ENCODE peak calls at places on chromosomes 12 and 14, in ten cellular contexts. One of them, this sample, is unnamed.

GRCh38 chr14:92635031-92635430 is 113.4 kb downstream of the LGMN start:
- DNase-seq in stomach: no peak
- DNase-seq in sigmoid colon: no peak
- DNase-seq in thyroid gland: no peak
- DNase-seq in suprapubic skin: no peak
- DNase-seq in ovary: no peak
- DNase-seq in breast epithelium: no peak
- DNase-seq in testis: no peak
- DNase-seq in A549: no peak
- DNase-seq in heart left ventricle: no peak
- DNase-seq in this sample: no peak

GRCh38 chr14:99850705-99851104 is 57.5 kb downstream of the EML1 start:
- DNase-seq in thyroid gland: no peak
- DNase-seq in ovary: no peak
- DNase-seq in suprapubic skin: no peak
- DNase-seq in breast epithelium: no peak
- DNase-seq in testis: no peak
- DNase-seq in sigmoid colon: peak
- DNase-seq in stomach: no peak
- DNase-seq in heart left ventricle: no peak
- DNase-seq in A549: no peak
- DNase-seq in this sample: no peak

GRCh38 chr14:63993992-63994391 is 141.2 kb downstream of the SYNE2 start:
- DNase-seq in sigmoid colon: no peak
- DNase-seq in A549: peak
- DNase-seq in breast epithelium: no peak
- DNase-seq in ovary: no peak
- DNase-seq in thyroid gland: no peak
- DNase-seq in testis: no peak
- DNase-seq in heart left ventricle: no peak
- DNase-seq in stomach: no peak
- DNase-seq in suprapubic skin: no peak
- DNase-seq in this sample: no peak

GRCh38 chr14:66009104-66009503 is 477.1 kb upstream of the CCDC196 start:
- DNase-seq in breast epithelium: no peak
- DNase-seq in ovary: no peak
- DNase-seq in A549: peak
- DNase-seq in heart left ventricle: no peak
- DNase-seq in stomach: no peak
- DNase-seq in suprapubic skin: no peak
- DNase-seq in sigmoid colon: no peak
- DNase-seq in testis: no peak
- DNase-seq in thyroid gland: no peak
- DNase-seq in this sample: no peak

GRCh38 chr12:15038137-15038536 is 65.3 kb downstream of the PDE6H start:
- DNase-seq in testis: no peak
- DNase-seq in A549: no peak
- DNase-seq in suprapubic skin: no peak
- DNase-seq in stomach: no peak
- DNase-seq in sigmoid colon: no peak
- DNase-seq in breast epithelium: no peak
- DNase-seq in heart left ventricle: no peak
- DNase-seq in thyroid gland: no peak
- DNase-seq in ovary: no peak
- DNase-seq in this sample: no peak

GRCh38 chr14:94227029-94227428 is 52.9 kb downstream of the PPP4R4 start:
- DNase-seq in ovary: no peak
- DNase-seq in testis: no peak
- DNase-seq in thyroid gland: no peak
- DNase-seq in heart left ventricle: no peak
- DNase-seq in breast epithelium: no peak
- DNase-seq in A549: no peak
- DNase-seq in suprapubic skin: no peak
- DNase-seq in sigmoid colon: no peak
- DNase-seq in stomach: no peak
- DNase-seq in this sample: no peak

GRCh38 chr12:83856803-83857202 is 1055.8 kb downstream of the SLC6A15 start:
- DNase-seq in thyroid gland: no peak
- DNase-seq in A549: no peak
- DNase-seq in heart left ventricle: no peak
- DNase-seq in suprapubic skin: no peak
- DNase-seq in stomach: no peak
- DNase-seq in breast epithelium: no peak
- DNase-seq in sigmoid colon: no peak
- DNase-seq in testis: no peak
- DNase-seq in ovary: no peak
- DNase-seq in this sample: no peak

GRCh38 chr14:20794644-20795369 is 7.8 kb downstream of the RNASE1 start:
- DNase-seq in heart left ventricle: no peak
- DNase-seq in ovary: no peak
- DNase-seq in thyroid gland: no peak
- DNase-seq in sigmoid colon: no peak
- DNase-seq in stomach: no peak
- DNase-seq in breast epithelium: no peak
- DNase-seq in testis: no peak
- DNase-seq in suprapubic skin: no peak
- DNase-seq in A549: no peak
- DNase-seq in this sample: no peak

GRCh38 chr12:29831173-29831572 is 47.4 kb upstream of the TMTC1 start:
- DNase-seq in testis: no peak
- DNase-seq in stomach: no peak
- DNase-seq in breast epithelium: no peak
- DNase-seq in heart left ventricle: no peak
- DNase-seq in A549: no peak
- DNase-seq in ovary: no peak
- DNase-seq in suprapubic skin: no peak
- DNase-seq in sigmoid colon: no peak
- DNase-seq in thyroid gland: no peak
- DNase-seq in this sample: no peak

GRCh38 chr14:91127411-91127810 is 13.5 kb downstream of the DGLUCY start:
- DNase-seq in heart left ventricle: peak
- DNase-seq in testis: peak
- DNase-seq in A549: no peak
- DNase-seq in sigmoid colon: no peak
- DNase-seq in breast epithelium: peak
- DNase-seq in stomach: peak
- DNase-seq in thyroid gland: peak
- DNase-seq in ovary: no peak
- DNase-seq in suprapubic skin: peak
- DNase-seq in this sample: peak

GRCh38 chr12:65962921-65963883 is 138.9 kb downstream of the HMGA2 start:
- DNase-seq in sigmoid colon: no peak
- DNase-seq in suprapubic skin: no peak
- DNase-seq in breast epithelium: no peak
- DNase-seq in A549: peak
- DNase-seq in stomach: no peak
- DNase-seq in thyroid gland: peak
- DNase-seq in heart left ventricle: peak
- DNase-seq in testis: peak
- DNase-seq in ovary: peak
- DNase-seq in this sample: no peak

GRCh38 chr14:55233591-55233990 is 37.6 kb upstream of the FBXO34 start:
- DNase-seq in breast epithelium: no peak
- DNase-seq in sigmoid colon: no peak
- DNase-seq in thyroid gland: no peak
- DNase-seq in heart left ventricle: no peak
- DNase-seq in ovary: no peak
- DNase-seq in testis: no peak
- DNase-seq in stomach: no peak
- DNase-seq in suprapubic skin: no peak
- DNase-seq in A549: no peak
- DNase-seq in this sample: no peak

GRCh38 chr12:114412307-114412706 is 6.4 kb upstream of the TBX5 start:
- DNase-seq in ovary: no peak
- DNase-seq in A549: no peak
- DNase-seq in sigmoid colon: no peak
- DNase-seq in testis: no peak
- DNase-seq in breast epithelium: no peak
- DNase-seq in heart left ventricle: no peak
- DNase-seq in suprapubic skin: no peak
- DNase-seq in thyroid gland: no peak
- DNase-seq in stomach: no peak
- DNase-seq in this sample: no peak

GRCh38 chr12:114409796-114410520 is 4.0 kb upstream of the TBX5 start:
- DNase-seq in A549: no peak
- DNase-seq in breast epithelium: no peak
- DNase-seq in thyroid gland: no peak
- DNase-seq in ovary: no peak
- DNase-seq in suprapubic skin: no peak
- DNase-seq in testis: no peak
- DNase-seq in sigmoid colon: no peak
- DNase-seq in stomach: no peak
- DNase-seq in heart left ventricle: no peak
- DNase-seq in this sample: no peak

GRCh38 chr12:114412825-114413749 is 7.1 kb upstream of the TBX5 start:
- DNase-seq in A549: no peak
- DNase-seq in testis: no peak
- DNase-seq in ovary: no peak
- DNase-seq in sigmoid colon: no peak
- DNase-seq in suprapubic skin: no peak
- DNase-seq in thyroid gland: no peak
- DNase-seq in heart left ventricle: no peak
- DNase-seq in breast epithelium: no peak
- DNase-seq in stomach: no peak
- DNase-seq in this sample: no peak

GRCh38 chr12:114408881-114409795 is 3.2 kb upstream of the TBX5 start:
- DNase-seq in ovary: no peak
- DNase-seq in sigmoid colon: no peak
- DNase-seq in A549: no peak
- DNase-seq in breast epithelium: no peak
- DNase-seq in testis: no peak
- DNase-seq in stomach: no peak
- DNase-seq in thyroid gland: peak
- DNase-seq in suprapubic skin: no peak
- DNase-seq in heart left ventricle: peak
- DNase-seq in this sample: no peak

GRCh38 chr12:114411081-114411836 is 5.3 kb upstream of the TBX5 start:
- DNase-seq in thyroid gland: no peak
- DNase-seq in heart left ventricle: no peak
- DNase-seq in suprapubic skin: no peak
- DNase-seq in testis: no peak
- DNase-seq in stomach: no peak
- DNase-seq in sigmoid colon: no peak
- DNase-seq in A549: no peak
- DNase-seq in breast epithelium: no peak
- DNase-seq in ovary: no peak
- DNase-seq in this sample: no peak
- H3K4me3 ChIP-seq in thyroid gland: no peak
- H3K4me3 ChIP-seq in heart left ventricle: no peak
- H3K4me3 ChIP-seq in suprapubic skin: no peak
- H3K4me3 ChIP-seq in testis: no peak
- H3K4me3 ChIP-seq in stomach: no peak
- H3K4me3 ChIP-seq in sigmoid colon: no peak
- H3K4me3 ChIP-seq in A549: no peak
- H3K4me3 ChIP-seq in breast epithelium: no peak
- H3K4me3 ChIP-seq in ovary: no peak
- H3K4me3 ChIP-seq in this sample: no peak

DNA sequence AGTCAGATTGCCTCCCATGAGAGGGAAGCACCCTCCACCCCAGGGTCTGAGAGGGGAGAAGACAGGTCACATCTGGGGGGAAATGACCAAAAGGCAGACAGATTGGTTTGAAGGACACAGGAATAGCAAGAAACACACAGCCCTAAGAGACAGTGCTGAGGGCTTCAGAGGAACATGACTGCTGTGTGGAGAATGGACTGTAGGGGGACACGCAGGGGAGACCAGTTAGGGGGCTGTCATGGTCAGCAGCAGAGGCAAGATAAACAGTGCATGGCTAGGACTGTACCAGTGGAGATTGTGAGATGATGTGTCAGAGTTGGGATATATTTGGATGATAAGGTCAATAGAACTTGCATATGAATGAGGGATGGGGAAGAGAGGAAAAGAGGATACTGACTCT is 19.7 kb downstream of the SMUG1 start:
- DNase-seq in ovary: no peak
- DNase-seq in heart left ventricle: no peak
- DNase-seq in breast epithelium: no peak
- DNase-seq in sigmoid colon: no peak
- DNase-seq in testis: no peak
- DNase-seq in stomach: no peak
- DNase-seq in A549: no peak
- DNase-seq in thyroid gland: no peak
- DNase-seq in suprapubic skin: no peak
- DNase-seq in this sample: no peak
- TF ChIP-seq CTCF in ovary: no peak
- TF ChIP-seq CTCF in heart left ventricle: no peak
- TF ChIP-seq CTCF in breast epithelium: no peak
- TF ChIP-seq CTCF in sigmoid colon: no peak
- TF ChIP-seq CTCF in testis: no peak
- TF ChIP-seq CTCF in stomach: no peak
- TF ChIP-seq CTCF in A549: no peak
- TF ChIP-seq CTCF in thyroid gland: no peak
- TF ChIP-seq CTCF in suprapubic skin: no peak
- TF ChIP-seq CTCF in this sample: no peak

DNA sequence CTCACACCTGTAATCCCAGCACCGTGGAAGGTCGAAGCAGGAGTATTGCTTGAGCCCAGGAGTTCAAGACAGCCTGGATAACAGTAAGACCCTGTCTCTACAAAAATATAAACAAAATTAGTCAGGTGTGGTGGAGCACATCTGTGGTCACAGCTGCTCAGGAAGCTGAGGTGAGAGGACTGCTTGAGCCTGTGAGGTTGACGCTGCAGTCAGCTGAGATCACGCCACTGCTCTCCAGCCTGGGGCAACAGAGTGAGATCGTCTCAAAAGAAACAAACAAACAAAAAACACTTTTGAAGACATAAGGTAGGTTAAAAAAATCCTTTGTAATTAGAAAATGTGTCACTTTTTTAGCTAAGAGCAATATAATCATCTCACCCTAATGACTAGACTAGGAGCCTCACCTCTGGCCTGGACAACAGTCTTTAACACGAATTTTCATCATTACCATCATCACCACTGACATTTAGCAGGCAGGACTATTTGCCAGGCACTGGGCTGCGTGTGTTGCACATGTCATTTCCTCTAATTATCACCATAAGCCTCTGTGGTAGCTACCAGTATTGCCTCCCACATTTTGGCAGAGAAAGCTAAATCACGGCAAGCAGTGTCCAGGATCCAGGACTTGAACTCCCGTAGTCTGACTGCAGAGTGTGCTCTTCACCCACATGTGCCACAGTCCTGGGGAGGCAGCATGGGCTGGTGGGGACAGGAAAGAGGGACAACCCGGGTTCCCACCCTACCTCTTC is 4.6 kb upstream of the SYCP3 start:
- DNase-seq in testis: no peak
- DNase-seq in A549: no peak
- DNase-seq in suprapubic skin: no peak
- DNase-seq in sigmoid colon: no peak
- DNase-seq in breast epithelium: no peak
- DNase-seq in ovary: no peak
- DNase-seq in stomach: no peak
- DNase-seq in thyroid gland: peak
- DNase-seq in heart left ventricle: no peak
- DNase-seq in this sample: no peak
- TF ChIP-seq POLR2A in testis: no peak
- TF ChIP-seq POLR2A in A549: no peak
- TF ChIP-seq POLR2A in suprapubic skin: no peak
- TF ChIP-seq POLR2A in sigmoid colon: no peak
- TF ChIP-seq POLR2A in breast epithelium: no peak
- TF ChIP-seq POLR2A in ovary: no peak
- TF ChIP-seq POLR2A in stomach: no peak
- TF ChIP-seq POLR2A in thyroid gland: no peak
- TF ChIP-seq POLR2A in heart left ventricle: no peak
- TF ChIP-seq POLR2A in this sample: no peak

GRCh38 chr12:48187916-48188695 is 4.7 kb downstream of the CCDC184 start:
- DNase-seq in breast epithelium: no peak
- DNase-seq in heart left ventricle: no peak
- DNase-seq in ovary: no peak
- DNase-seq in thyroid gland: no peak
- DNase-seq in A549: no peak
- DNase-seq in stomach: no peak
- DNase-seq in suprapubic skin: no peak
- DNase-seq in testis: no peak
- DNase-seq in sigmoid colon: no peak
- DNase-seq in this sample: no peak
- H3K4me3 ChIP-seq in breast epithelium: no peak
- H3K4me3 ChIP-seq in heart left ventricle: no peak
- H3K4me3 ChIP-seq in ovary: no peak
- H3K4me3 ChIP-seq in thyroid gland: no peak
- H3K4me3 ChIP-seq in A549: no peak
- H3K4me3 ChIP-seq in stomach: no peak
- H3K4me3 ChIP-seq in suprapubic skin: no peak
- H3K4me3 ChIP-seq in testis: no peak
- H3K4me3 ChIP-seq in sigmoid colon: no peak
- H3K4me3 ChIP-seq in this sample: no peak